ENCODE peak calls at places on chromosomes 2 and 18, in nine cellular contexts. P, H, V, F, X, Y, Z, B and S are unnamed samples. For H3K4me1, the result is how much of the 10 kb centered on the place peaks cover.

GRCh38 chr2:118123561-118124232 is 35.4 kb downstream of the INSIG2 start:
- DNase-seq in Z (no peak), Y (peak), X (no peak), P (peak), H (peak), B (no peak), F (no peak), V (no peak), S (no peak)

GRCh38 chr2:67612576-67612981 is 215.4 kb downstream of the ETAA1 start:
- DNase-seq in Z (no peak), P (no peak), V (no peak), H (no peak), Y (no peak), X (no peak), F (no peak), B (no peak), S (no peak)

GRCh38 chr2:54417577-54417976 is 38.5 kb upstream of the SPTBN1 start:
- DNase-seq in Y (no peak), B (no peak), V (no peak), Z (no peak), H (no peak), X (no peak), F (no peak), P (no peak), S (no peak)

GRCh38 chr2:9251154-9252001 is 44.8 kb downstream of the ASAP2 start:
- DNase-seq in X (no peak), Z (no peak), F (no peak), V (no peak), H (no peak), P (no peak), Y (peak), B (peak), S (no peak)

GRCh38 chr2:201842131-201842530 is 35.8 kb downstream of the CDK15 start:
- DNase-seq in F (no peak), Y (no peak), Z (no peak), H (no peak), B (no peak), V (no peak), X (no peak), P (no peak), S (no peak)

GRCh38 chr2:99863914-99864273 is 278.5 kb downstream of the AFF3 start:
- DNase-seq in Z (no peak), X (no peak), P (no peak), B (no peak), V (no peak), H (no peak), F (no peak), Y (no peak), S (no peak)

GRCh38 chr2:186871866-186872265 is 22.9 kb upstream of the ZSWIM2 start:
- DNase-seq in Z (no peak), Y (no peak), H (no peak), B (no peak), V (no peak), P (no peak), F (no peak), X (no peak), S (no peak)

GRCh38 chr2:26513261-26513660 is 35.3 kb upstream of the OTOF start:
- DNase-seq in B (no peak), V (no peak), P (no peak), X (no peak), Z (no peak), Y (no peak), F (no peak), H (no peak), S (no peak)

GRCh38 chr2:103144837-103145236 is 383.0 kb downstream of the TMEM182 start:
- DNase-seq in B (no peak), Y (no peak), H (no peak), F (no peak), Z (no peak), V (no peak), P (no peak), X (no peak), S (no peak)

GRCh38 chr2:198471291-198471690 is 666.9 kb downstream of the PLCL1 start:
- DNase-seq in X (no peak), H (no peak), Y (no peak), F (no peak), V (peak), P (no peak), Z (no peak), B (no peak), S (peak)

GRCh38 chr2:99607454-99607853 is 117.6 kb upstream of the REV1 start:
- DNase-seq in B (no peak), P (no peak), V (no peak), X (no peak), H (no peak), Y (no peak), Z (no peak), F (no peak), S (no peak)

GRCh38 chr18:54828986-54829385 is 709 bp downstream of the RAB27B start:
- DNase-seq in Z (no peak), F (no peak), V (no peak), P (no peak), H (no peak), Y (no peak), X (no peak), B (no peak), S (no peak)

GRCh38 chr2:231068525-231069222 is 12.0 kb downstream of the PSMD1 start:
- DNase-seq in P (no peak), F (no peak), V (no peak), B (no peak), Z (no peak), Y (no peak), H (no peak), X (no peak), S (no peak)

GRCh38 chr2:204673877-204674276 is 128.6 kb downstream of the PARD3B start:
- DNase-seq in X (no peak), B (no peak), P (no peak), F (no peak), Z (no peak), V (no peak), Y (no peak), H (no peak), S (no peak)

GRCh38 chr2:46847185-46847710 is 68.4 kb downstream of the MCFD2 start:
- DNase-seq in X (peak), V (no peak), H (peak), Y (no peak), B (peak), Z (peak), F (no peak), P (peak), S (peak)

GRCh38 chr2:165778653-165779451 is 15.2 kb downstream of the GALNT3 start:
- DNase-seq in Z (no peak), P (no peak), B (no peak), V (peak), H (peak), X (no peak), Y (no peak), F (no peak), S (no peak)

DNA sequence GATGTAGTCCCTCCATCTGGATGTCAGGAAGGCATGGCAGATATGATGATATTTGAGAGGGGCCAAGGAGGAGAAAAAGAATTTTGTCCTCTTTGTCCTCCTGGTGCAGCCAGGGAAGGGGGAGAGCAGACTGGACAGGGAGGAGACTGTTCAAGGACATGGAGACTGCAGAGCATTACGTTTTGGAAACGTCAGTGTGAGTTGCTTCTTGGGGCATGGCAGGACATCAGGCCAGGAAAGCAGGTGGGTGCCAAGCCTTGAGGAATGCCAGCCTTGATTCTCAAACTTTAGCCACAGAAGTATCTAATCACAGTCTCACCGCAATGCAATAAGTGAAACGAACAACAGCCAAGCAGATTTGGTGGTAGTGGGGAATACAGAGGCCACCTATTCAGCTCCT is 66.2 kb downstream of the BMP10 start:
- DNase-seq in B (no peak), H (no peak), X (no peak), V (no peak), P (no peak), F (no peak), Y (no peak), Z (no peak), S (no peak)
- H3K4me1 ChIP-seq in B (under half), H (under half), X (under half), V (under half), P (under half), F (under half), Y (half or more), Z (under half), S (under half)

DNA sequence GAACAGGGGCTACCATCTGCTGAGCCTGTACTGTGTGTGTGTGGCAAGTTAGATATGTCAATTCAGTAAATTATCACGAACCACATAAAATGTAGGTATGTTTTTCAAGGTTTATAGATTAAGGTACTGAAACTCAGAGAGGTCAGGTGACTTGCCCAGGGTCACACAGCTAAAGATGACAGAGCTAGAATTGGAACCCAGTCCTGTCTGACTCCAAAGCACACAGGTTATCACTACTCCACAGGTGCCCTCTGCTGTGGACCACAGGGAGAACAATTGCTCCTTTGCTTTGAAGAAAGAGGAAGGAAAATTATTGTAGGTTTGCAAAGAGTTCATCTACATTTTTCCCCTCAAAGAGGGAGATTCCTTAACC is 229.7 kb upstream of the AGAP1 start:
- DNase-seq in X (no peak), Y (no peak), B (no peak), P (no peak), Z (no peak), F (no peak), V (no peak), H (no peak), S (no peak)
- H3K27ac ChIP-seq in X (peak), Y (no peak), B (peak), P (no peak), Z (peak), F (no peak), V (no peak), H (no peak), S (peak)

GRCh38 chr2:178716394-178716793 is 90.8 kb downstream of the TTN start:
- DNase-seq in Y (no peak), V (no peak), F (no peak), X (no peak), P (no peak), Z (no peak), H (no peak), B (no peak), S (no peak)
- H3K4me1 ChIP-seq in Y (under half), V (under half), F (under half), X (under half), P (under half), Z (under half), H (under half), B (under half), S (under half)

DNA sequence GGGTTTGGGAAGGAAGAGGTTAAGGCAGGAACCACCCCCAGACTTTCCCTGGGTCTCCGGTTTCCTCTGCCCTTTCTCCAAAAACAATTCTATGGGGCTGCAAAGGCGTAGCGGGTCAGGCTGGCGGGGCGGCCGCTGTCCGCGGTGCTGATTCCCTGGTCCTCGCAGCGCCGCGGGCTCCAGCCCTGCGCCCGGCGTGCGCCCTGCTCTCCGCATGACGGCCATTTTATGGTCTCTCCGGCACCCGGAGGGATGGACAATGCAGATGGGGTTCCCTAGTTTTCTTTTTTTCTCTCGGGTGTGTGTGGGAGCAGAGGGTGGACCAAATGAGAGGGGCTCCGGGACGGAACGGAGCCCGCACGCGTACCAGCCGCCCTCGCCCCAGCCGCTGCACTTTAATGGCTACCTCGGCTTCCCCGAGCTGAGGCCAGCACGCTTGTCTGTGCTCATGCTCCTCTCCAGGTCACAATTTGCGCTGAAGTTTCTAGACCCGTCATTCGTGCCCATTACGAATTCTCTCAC is 1.6 kb downstream of the ST8SIA3 start:
- DNase-seq in B (no peak), Z (no peak), H (peak), X (no peak), F (no peak), P (peak), Y (no peak), V (no peak), S (peak)
- H3K27ac ChIP-seq in B (no peak), Z (no peak), H (no peak), X (no peak), F (no peak), P (peak), Y (no peak), V (no peak), S (no peak)

DNA sequence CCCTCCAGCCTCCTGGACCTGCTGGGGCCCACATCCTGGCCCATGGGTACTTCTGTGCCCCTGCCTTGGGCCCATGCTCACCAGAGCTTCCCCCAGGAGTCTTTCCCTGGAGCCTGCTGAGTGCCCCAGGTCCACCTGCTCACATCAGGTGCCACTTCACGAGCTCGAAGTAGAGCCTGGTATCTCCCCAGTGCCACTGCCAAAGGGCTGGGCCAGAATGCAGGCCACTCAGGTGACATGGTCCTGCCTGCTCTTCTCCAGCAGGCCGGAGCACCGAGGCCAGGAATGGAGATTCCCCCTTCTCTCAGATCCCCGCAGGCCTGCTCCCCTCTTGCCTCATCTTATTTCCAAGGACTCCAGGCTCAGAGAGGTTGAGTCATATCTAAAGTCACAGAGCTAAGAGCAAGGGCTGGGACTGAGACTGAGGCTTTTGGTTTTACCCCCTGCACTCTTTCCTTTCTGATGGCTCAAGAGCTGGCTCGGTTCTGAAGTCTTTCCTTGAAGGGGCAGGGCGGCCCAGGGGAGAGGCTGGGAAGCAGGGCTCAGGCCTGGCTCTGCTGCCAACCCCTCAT is 79.2 kb downstream of the HS1BP3 start:
- DNase-seq in B (no peak), V (no peak), X (no peak), P (no peak), Y (no peak), Z (no peak), H (no peak), F (no peak), S (no peak)
- H3K4me1 ChIP-seq in B (under half), V (under half), X (under half), P (under half), Y (under half), Z (under half), H (under half), F (under half), S (under half)

GRCh38 chr18:52462853-52463252 is 122.9 kb downstream of the DCC start:
- DNase-seq in H (no peak), Z (no peak), P (no peak), F (no peak), B (no peak), Y (no peak), X (no peak), V (no peak), S (no peak)
- H3K27ac ChIP-seq in H (no peak), Z (no peak), P (no peak), F (no peak), B (no peak), Y (no peak), X (no peak), V (no peak), S (no peak)